ENCODE peak calls at places on chromosome 9, in five cellular contexts. I, U, P, R and X are unnamed samples.

GRCh38 chr9:88776717-88777497 is 214.4 kb upstream of the S1PR3 start:
- DNase-seq in I (peak), U (no peak), P (no peak), R (no peak), X (no peak)

GRCh38 chr9:89674667-89675402 is 70.0 kb downstream of the GADD45G start:
- DNase-seq in I (no peak), U (peak), P (no peak), R (no peak), X (peak)

GRCh38 chr9:91840469-91840868 is 109.6 kb downstream of the ROR2 start:
- DNase-seq in I (no peak), U (no peak), P (no peak), R (no peak), X (no peak)

GRCh38 chr9:123326662-123327093 is 29.3 kb upstream of the CRB2 start:
- DNase-seq in I (no peak), U (no peak), P (no peak), R (no peak), X (no peak)

GRCh38 chr9:129256959-129257713 is 79.1 kb upstream of the IER5L start:
- DNase-seq in I (no peak), U (peak), P (no peak), R (no peak), X (peak)

GRCh38 chr9:126000731-126001580 is 253.8 kb downstream of the PBX3 start:
- DNase-seq in I (no peak), U (peak), P (no peak), R (no peak), X (no peak)

GRCh38 chr9:99694393-99694792 is 127.3 kb upstream of the NR4A3 start:
- DNase-seq in I (no peak), U (no peak), P (no peak), R (no peak), X (no peak)

GRCh38 chr9:136875155-136875554 is 9.0 kb upstream of the EDF1 start:
- DNase-seq in I (no peak), U (no peak), P (no peak), R (no peak), X (no peak)

GRCh38 chr9:68492801-68493200 is 47.9 kb downstream of the TMEM252 start:
- DNase-seq in I (no peak), U (no peak), P (no peak), R (no peak), X (no peak)

GRCh38 chr9:76756273-76756650 is 8.0 kb upstream of the PCA3 start:
- DNase-seq in I (peak), U (peak), P (no peak), R (no peak), X (peak)

GRCh38 chr9:110767559-110768063 is 99.0 kb downstream of the MUSK start:
- DNase-seq in I (no peak), U (peak), P (no peak), R (no peak), X (peak)

GRCh38 chr9:109314011-109314531 is 6.8 kb downstream of the EPB41L4B start:
- DNase-seq in I (peak), U (no peak), P (no peak), R (no peak), X (no peak)

GRCh38 chr9:129656795-129657390 is 8.6 kb upstream of the PRRX2 start:
- DNase-seq in I (peak), U (no peak), P (no peak), R (no peak), X (no peak)

GRCh38 chr9:86708918-86709835 is 238.1 kb downstream of the GAS1 start:
- DNase-seq in I (no peak), U (no peak), P (no peak), R (no peak), X (no peak)

GRCh38 chr9:98852961-98853360 is 45.5 kb downstream of the GALNT12 start:
- DNase-seq in I (no peak), U (no peak), P (no peak), R (no peak), X (no peak)

GRCh38 chr9:115109486-115109885 is 8.5 kb downstream of the TNC start:
- DNase-seq in I (no peak), U (no peak), P (no peak), R (no peak), X (no peak)

GRCh38 chr9:127166651-127167524 is 44.5 kb upstream of the ANGPTL2 start:
- DNase-seq in I (peak), U (peak), P (no peak), R (no peak), X (no peak)

GRCh38 chr9:121399883-121400607 is 30.0 kb upstream of the STOM start:
- DNase-seq in I (no peak), U (no peak), P (no peak), R (no peak), X (no peak)

GRCh38 chr9:3662671-3663070 is 136.9 kb upstream of the RFX3 start:
- DNase-seq in I (no peak), U (no peak), P (no peak), R (no peak), X (no peak)

GRCh38 chr9:91820126-91820750 is 129.8 kb downstream of the ROR2 start:
- DNase-seq in I (no peak), U (no peak), P (no peak), R (no peak), X (no peak)

GRCh38 chr9:84212982-84213381 is 127.6 kb downstream of the SLC28A3 start:
- DNase-seq in I (no peak), U (no peak), P (no peak), R (no peak), X (no peak)

GRCh38 chr9:76194896-76195295 is 199.3 kb downstream of the RFK start:
- DNase-seq in I (no peak), U (no peak), P (no peak), R (no peak), X (no peak)

GRCh38 chr9:33446507-33447403 is 638 bp downstream of the AQP3 start:
- DNase-seq in I (no peak), U (no peak), P (peak), R (peak), X (no peak)

GRCh38 chr9:117763314-117763713 is 59.1 kb downstream of the TLR4 start:
- DNase-seq in I (no peak), U (no peak), P (no peak), R (no peak), X (no peak)

GRCh38 chr9:122777935-122778671 is 10.6 kb upstream of the OR5C1 start:
- DNase-seq in I (peak), U (no peak), P (no peak), R (no peak), X (no peak)